ENCODE peak calls at places on chromosome 21, in ten cellular contexts. One of them, this sample, is unnamed.
A peak's percentile ranks its signal among the peaks of the same experiment; 100 is the strongest.

GRCh38 chr21:34179204-34179935 is 106.0 kb downstream of the MRPS6 start:
- DNase-seq in IMR-90: no peak
- DNase-seq in endothelial cell of umbilical vein: no peak
- DNase-seq in mesendoderm: no peak
- DNase-seq in heart right ventricle: no peak
- DNase-seq in AG04450: no peak
- DNase-seq in CD8-positive, alpha-beta memory T cell: no peak
- DNase-seq in adrenal gland: no peak
- DNase-seq in RWPE1: no peak
- DNase-seq in left ventricle myocardium inferior: no peak
- DNase-seq in this sample: no peak

GRCh38 chr21:31557421-31557955 is 102.0 kb upstream of the SOD1 start:
- DNase-seq in left ventricle myocardium inferior: no peak
- DNase-seq in adrenal gland: no peak
- DNase-seq in endothelial cell of umbilical vein: no peak
- DNase-seq in heart right ventricle: no peak
- DNase-seq in RWPE1: no peak
- DNase-seq in IMR-90: no peak
- DNase-seq in CD8-positive, alpha-beta memory T cell: no peak
- DNase-seq in AG04450: no peak
- DNase-seq in mesendoderm: peak; percentile 80
- DNase-seq in this sample: no peak

GRCh38 chr21:36806103-36806502 is 107.2 kb downstream of the SIM2 start:
- DNase-seq in heart right ventricle: no peak
- DNase-seq in CD8-positive, alpha-beta memory T cell: no peak
- DNase-seq in AG04450: no peak
- DNase-seq in adrenal gland: no peak
- DNase-seq in endothelial cell of umbilical vein: no peak
- DNase-seq in left ventricle myocardium inferior: no peak
- DNase-seq in mesendoderm: no peak
- DNase-seq in RWPE1: no peak
- DNase-seq in IMR-90: peak; percentile 60
- DNase-seq in this sample: no peak

GRCh38 chr21:32083175-32083574 is 195.7 kb downstream of the MIS18A start:
- DNase-seq in heart right ventricle: no peak
- DNase-seq in AG04450: no peak
- DNase-seq in CD8-positive, alpha-beta memory T cell: no peak
- DNase-seq in left ventricle myocardium inferior: no peak
- DNase-seq in RWPE1: no peak
- DNase-seq in mesendoderm: peak; percentile 28
- DNase-seq in endothelial cell of umbilical vein: peak; percentile 43
- DNase-seq in IMR-90: peak; percentile 3
- DNase-seq in adrenal gland: no peak
- DNase-seq in this sample: no peak

GRCh38 chr21:35051287-35051818 is 2.3 kb upstream of the RUNX1 start:
- DNase-seq in heart right ventricle: peak; percentile 83
- DNase-seq in endothelial cell of umbilical vein: peak; percentile 72
- DNase-seq in IMR-90: peak; percentile 80
- DNase-seq in mesendoderm: peak; percentile 91
- DNase-seq in left ventricle myocardium inferior: peak; percentile 83
- DNase-seq in adrenal gland: peak; percentile 84
- DNase-seq in RWPE1: peak; percentile 22
- DNase-seq in CD8-positive, alpha-beta memory T cell: peak; percentile 85
- DNase-seq in AG04450: no peak
- DNase-seq in this sample: peak; percentile 88

GRCh38 chr21:41711416-41712023 is 55.3 kb downstream of the RIPK4 start:
- DNase-seq in CD8-positive, alpha-beta memory T cell: no peak
- DNase-seq in endothelial cell of umbilical vein: no peak
- DNase-seq in left ventricle myocardium inferior: no peak
- DNase-seq in heart right ventricle: no peak
- DNase-seq in IMR-90: no peak
- DNase-seq in mesendoderm: peak; percentile 3
- DNase-seq in adrenal gland: no peak
- DNase-seq in RWPE1: no peak
- DNase-seq in AG04450: no peak
- DNase-seq in this sample: peak; percentile 39

GRCh38 chr21:24844672-24845071 is 762.6 kb downstream of the MRPL39 start:
- DNase-seq in heart right ventricle: peak; percentile 11
- DNase-seq in endothelial cell of umbilical vein: no peak
- DNase-seq in CD8-positive, alpha-beta memory T cell: no peak
- DNase-seq in left ventricle myocardium inferior: no peak
- DNase-seq in RWPE1: no peak
- DNase-seq in adrenal gland: no peak
- DNase-seq in mesendoderm: no peak
- DNase-seq in IMR-90: peak; percentile 4
- DNase-seq in AG04450: peak; percentile 18
- DNase-seq in this sample: no peak

GRCh38 chr21:14259669-14260458 is 43.9 kb downstream of the RBM11 start:
- DNase-seq in mesendoderm: peak; percentile 69
- DNase-seq in endothelial cell of umbilical vein: peak; percentile 56
- DNase-seq in heart right ventricle: no peak
- DNase-seq in CD8-positive, alpha-beta memory T cell: no peak
- DNase-seq in left ventricle myocardium inferior: no peak
- DNase-seq in adrenal gland: no peak
- DNase-seq in IMR-90: peak; percentile 56
- DNase-seq in AG04450: no peak
- DNase-seq in RWPE1: peak; percentile 39
- DNase-seq in this sample: no peak

GRCh38 chr21:14645702-14646101 is 99.6 kb upstream of the SAMSN1 start:
- DNase-seq in RWPE1: no peak
- DNase-seq in IMR-90: no peak
- DNase-seq in heart right ventricle: no peak
- DNase-seq in left ventricle myocardium inferior: no peak
- DNase-seq in mesendoderm: no peak
- DNase-seq in CD8-positive, alpha-beta memory T cell: no peak
- DNase-seq in AG04450: no peak
- DNase-seq in endothelial cell of umbilical vein: no peak
- DNase-seq in adrenal gland: no peak
- DNase-seq in this sample: no peak

GRCh38 chr21:44626673-44627143 is at the start of gene KRTAP10-9:
- DNase-seq in mesendoderm: no peak
- DNase-seq in IMR-90: no peak
- DNase-seq in endothelial cell of umbilical vein: no peak
- DNase-seq in CD8-positive, alpha-beta memory T cell: no peak
- DNase-seq in adrenal gland: no peak
- DNase-seq in RWPE1: no peak
- DNase-seq in heart right ventricle: no peak
- DNase-seq in AG04450: no peak
- DNase-seq in left ventricle myocardium inferior: no peak
- DNase-seq in this sample: no peak

DNA sequence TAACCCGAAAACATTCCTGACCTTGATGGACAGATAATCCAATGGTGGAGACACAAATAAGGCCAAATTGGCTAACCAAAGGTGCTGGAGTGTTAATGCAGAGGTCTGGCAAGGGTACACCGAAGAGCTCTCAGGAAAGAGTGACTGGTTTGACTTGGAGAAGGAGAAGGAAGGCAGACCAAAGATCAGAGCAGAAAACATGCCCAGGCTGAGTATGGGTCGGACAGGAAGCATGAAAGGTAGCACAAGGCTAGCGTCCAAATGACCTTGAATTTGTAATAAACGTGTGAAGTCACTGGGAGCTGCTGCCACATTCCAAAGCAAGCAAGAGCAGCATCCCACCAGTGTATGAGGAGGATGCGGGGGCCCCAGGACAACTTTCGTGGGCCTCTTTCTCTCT is 45.7 kb downstream of the APP start:
- DNase-seq in mesendoderm: no peak
- DNase-seq in RWPE1: no peak
- DNase-seq in left ventricle myocardium inferior: no peak
- DNase-seq in endothelial cell of umbilical vein: no peak
- DNase-seq in heart right ventricle: no peak
- DNase-seq in IMR-90: no peak
- DNase-seq in AG04450: no peak
- DNase-seq in CD8-positive, alpha-beta memory T cell: no peak
- DNase-seq in adrenal gland: no peak
- DNase-seq in this sample: no peak
- H3K27ac ChIP-seq in mesendoderm: peak overlapping the region; percentile 38
- H3K27ac ChIP-seq in RWPE1: peak overlapping the region; percentile 72
- H3K27ac ChIP-seq in left ventricle myocardium inferior: peak overlapping the region; percentile 69
- H3K27ac ChIP-seq in endothelial cell of umbilical vein: peak overlapping the region; percentile 60
- H3K27ac ChIP-seq in heart right ventricle: peak overlapping the region; percentile 42
- H3K27ac ChIP-seq in IMR-90: peak overlapping the region; percentile 32
- H3K27ac ChIP-seq in AG04450: no peak overlapping the region
- H3K27ac ChIP-seq in CD8-positive, alpha-beta memory T cell: no peak overlapping the region
- H3K27ac ChIP-seq in adrenal gland: peak overlapping the region; percentile 36
- H3K27ac ChIP-seq in this sample: peak overlapping the region; percentile 29

GRCh38 chr21:38810826-38811164 is 5.1 kb downstream of the ETS2 start:
- DNase-seq in heart right ventricle: no peak
- DNase-seq in left ventricle myocardium inferior: no peak
- DNase-seq in AG04450: no peak
- DNase-seq in IMR-90: no peak
- DNase-seq in CD8-positive, alpha-beta memory T cell: no peak
- DNase-seq in adrenal gland: no peak
- DNase-seq in mesendoderm: no peak
- DNase-seq in RWPE1: no peak
- DNase-seq in endothelial cell of umbilical vein: no peak
- DNase-seq in this sample: no peak
- H3K27ac ChIP-seq in heart right ventricle: peak overlapping the region; percentile 97
- H3K27ac ChIP-seq in left ventricle myocardium inferior: peak overlapping the region; percentile 94
- H3K27ac ChIP-seq in AG04450: no peak overlapping the region
- H3K27ac ChIP-seq in IMR-90: no peak overlapping the region
- H3K27ac ChIP-seq in CD8-positive, alpha-beta memory T cell: no peak overlapping the region
- H3K27ac ChIP-seq in adrenal gland: peak overlapping the region; percentile 62
- H3K27ac ChIP-seq in mesendoderm: no peak overlapping the region
- H3K27ac ChIP-seq in RWPE1: no peak overlapping the region
- H3K27ac ChIP-seq in endothelial cell of umbilical vein: peak overlapping the region; percentile 85
- H3K27ac ChIP-seq in this sample: peak overlapping the region; percentile 4

GRCh38 chr21:45641480-45642035 is 2.0 kb upstream of the PCBP3 start:
- DNase-seq in CD8-positive, alpha-beta memory T cell: no peak
- DNase-seq in left ventricle myocardium inferior: no peak
- DNase-seq in endothelial cell of umbilical vein: no peak
- DNase-seq in mesendoderm: no peak
- DNase-seq in heart right ventricle: no peak
- DNase-seq in adrenal gland: no peak
- DNase-seq in RWPE1: no peak
- DNase-seq in AG04450: no peak
- DNase-seq in IMR-90: no peak
- DNase-seq in this sample: no peak

GRCh38 chr21:45640888-45641479 is 2.5 kb upstream of the PCBP3 start:
- DNase-seq in left ventricle myocardium inferior: no peak
- DNase-seq in RWPE1: peak; percentile 33
- DNase-seq in IMR-90: peak; percentile 18
- DNase-seq in heart right ventricle: peak; percentile 46
- DNase-seq in AG04450: no peak
- DNase-seq in endothelial cell of umbilical vein: no peak
- DNase-seq in adrenal gland: no peak
- DNase-seq in mesendoderm: peak; percentile 76
- DNase-seq in CD8-positive, alpha-beta memory T cell: no peak
- DNase-seq in this sample: no peak

GRCh38 chr21:45644041-45644906 is 749 bp downstream of the PCBP3 start:
- DNase-seq in endothelial cell of umbilical vein: no peak
- DNase-seq in adrenal gland: no peak
- DNase-seq in heart right ventricle: peak; percentile 4
- DNase-seq in RWPE1: no peak
- DNase-seq in IMR-90: no peak
- DNase-seq in mesendoderm: no peak
- DNase-seq in left ventricle myocardium inferior: no peak
- DNase-seq in AG04450: no peak
- DNase-seq in CD8-positive, alpha-beta memory T cell: no peak
- DNase-seq in this sample: no peak

GRCh38 chr21:45643021-45643980 is at the start of gene PCBP3:
- DNase-seq in heart right ventricle: peak; percentile 96
- DNase-seq in AG04450: peak; percentile 72
- DNase-seq in RWPE1: peak; percentile 94
- DNase-seq in left ventricle myocardium inferior: peak; percentile 95
- DNase-seq in adrenal gland: peak; percentile 97
- DNase-seq in IMR-90: peak; percentile 89
- DNase-seq in CD8-positive, alpha-beta memory T cell: peak; percentile 70
- DNase-seq in endothelial cell of umbilical vein: peak; percentile 86
- DNase-seq in mesendoderm: peak; percentile 97
- DNase-seq in this sample: peak; percentile 94

GRCh38 chr21:45642122-45642813 is 1.3 kb upstream of the PCBP3 start:
- DNase-seq in heart right ventricle: peak; percentile 4
- DNase-seq in adrenal gland: no peak
- DNase-seq in AG04450: no peak
- DNase-seq in RWPE1: no peak
- DNase-seq in IMR-90: no peak
- DNase-seq in left ventricle myocardium inferior: no peak
- DNase-seq in CD8-positive, alpha-beta memory T cell: no peak
- DNase-seq in mesendoderm: no peak
- DNase-seq in endothelial cell of umbilical vein: no peak
- DNase-seq in this sample: no peak
- H3K27ac ChIP-seq in heart right ventricle: no peak overlapping the region
- H3K27ac ChIP-seq in adrenal gland: peak overlapping the region; percentile 34
- H3K27ac ChIP-seq in AG04450: no peak overlapping the region
- H3K27ac ChIP-seq in RWPE1: peak overlapping the region; percentile 21
- H3K27ac ChIP-seq in IMR-90: no peak overlapping the region
- H3K27ac ChIP-seq in left ventricle myocardium inferior: peak overlapping the region; percentile 48
- H3K27ac ChIP-seq in CD8-positive, alpha-beta memory T cell: no peak overlapping the region
- H3K27ac ChIP-seq in mesendoderm: no peak overlapping the region
- H3K27ac ChIP-seq in endothelial cell of umbilical vein: no peak overlapping the region
- H3K27ac ChIP-seq in this sample: no peak overlapping the region

GRCh38 chr21:28883931-28884330 is 108.7 kb downstream of the LTN1 start:
- DNase-seq in IMR-90: no peak
- DNase-seq in CD8-positive, alpha-beta memory T cell: no peak
- DNase-seq in left ventricle myocardium inferior: no peak
- DNase-seq in RWPE1: no peak
- DNase-seq in AG04450: no peak
- DNase-seq in heart right ventricle: no peak
- DNase-seq in endothelial cell of umbilical vein: no peak
- DNase-seq in adrenal gland: no peak
- DNase-seq in mesendoderm: no peak
- DNase-seq in this sample: no peak

GRCh38 chr21:28884481-28884880 is 108.2 kb downstream of the LTN1 start:
- DNase-seq in heart right ventricle: no peak
- DNase-seq in left ventricle myocardium inferior: no peak
- DNase-seq in endothelial cell of umbilical vein: no peak
- DNase-seq in adrenal gland: no peak
- DNase-seq in CD8-positive, alpha-beta memory T cell: no peak
- DNase-seq in mesendoderm: peak; percentile 29
- DNase-seq in AG04450: no peak
- DNase-seq in RWPE1: no peak
- DNase-seq in IMR-90: peak; percentile 8
- DNase-seq in this sample: no peak

GRCh38 chr21:28882345-28882744 is 110.3 kb downstream of the LTN1 start:
- DNase-seq in IMR-90: no peak
- DNase-seq in adrenal gland: no peak
- DNase-seq in endothelial cell of umbilical vein: no peak
- DNase-seq in RWPE1: no peak
- DNase-seq in AG04450: no peak
- DNase-seq in heart right ventricle: no peak
- DNase-seq in mesendoderm: no peak
- DNase-seq in left ventricle myocardium inferior: no peak
- DNase-seq in CD8-positive, alpha-beta memory T cell: no peak
- DNase-seq in this sample: no peak

GRCh38 chr21:28884976-28885852 is 107.5 kb downstream of the LTN1 start:
- DNase-seq in CD8-positive, alpha-beta memory T cell: peak; percentile 94
- DNase-seq in endothelial cell of umbilical vein: peak; percentile 93
- DNase-seq in adrenal gland: peak; percentile 93
- DNase-seq in RWPE1: peak; percentile 94
- DNase-seq in IMR-90: peak; percentile 92
- DNase-seq in AG04450: peak; percentile 78
- DNase-seq in mesendoderm: peak; percentile 93
- DNase-seq in heart right ventricle: peak; percentile 86
- DNase-seq in left ventricle myocardium inferior: peak; percentile 88
- DNase-seq in this sample: peak; percentile 86

DNA sequence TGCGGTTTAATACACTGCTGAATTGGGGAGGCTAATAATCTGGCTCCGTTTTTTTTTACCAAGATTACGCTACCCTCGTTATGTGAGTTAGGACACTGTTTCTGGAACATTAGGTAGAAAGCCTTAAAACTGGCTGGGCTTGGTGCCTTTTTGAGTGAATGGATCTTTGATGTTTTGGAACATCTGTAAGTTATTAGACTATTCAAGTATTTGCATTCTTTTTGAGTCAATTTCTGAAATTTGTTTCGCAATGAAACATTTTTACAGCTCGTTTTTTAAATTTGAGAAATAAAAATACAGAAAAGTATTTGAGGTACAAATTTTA is 106.9 kb downstream of the LTN1 start:
- DNase-seq in IMR-90: no peak
- DNase-seq in mesendoderm: no peak
- DNase-seq in heart right ventricle: no peak
- DNase-seq in endothelial cell of umbilical vein: no peak
- DNase-seq in RWPE1: no peak
- DNase-seq in AG04450: no peak
- DNase-seq in CD8-positive, alpha-beta memory T cell: no peak
- DNase-seq in left ventricle myocardium inferior: no peak
- DNase-seq in adrenal gland: no peak
- DNase-seq in this sample: no peak
- H3K27ac ChIP-seq in IMR-90: no peak overlapping the region
- H3K27ac ChIP-seq in mesendoderm: no peak overlapping the region
- H3K27ac ChIP-seq in heart right ventricle: no peak overlapping the region
- H3K27ac ChIP-seq in endothelial cell of umbilical vein: no peak overlapping the region
- H3K27ac ChIP-seq in RWPE1: no peak overlapping the region
- H3K27ac ChIP-seq in AG04450: no peak overlapping the region
- H3K27ac ChIP-seq in CD8-positive, alpha-beta memory T cell: peak overlapping the region; percentile 83
- H3K27ac ChIP-seq in left ventricle myocardium inferior: peak overlapping the region; percentile 91
- H3K27ac ChIP-seq in adrenal gland: no peak overlapping the region
- H3K27ac ChIP-seq in this sample: peak overlapping the region; percentile 83